ENCODE peak calls at places on chromosome 1, in seven cellular contexts. One of them, this sample, is unnamed.

GRCh38 chr1:65505547-65506325 is 85.3 kb downstream of the LEPR start:
- DNase-seq in stimulated activated effector memory CD8-positive, alpha-beta T cell treated with anti-CD3 and anti-CD28 coated beads, Interleukin-12 subunit alpha, Interleukin-12 subunit beta, amount 100 ng/mL, for 72 hours: no peak
- DNase-seq in Daoy: no peak
- DNase-seq in iris pigment epithelial cell: peak
- DNase-seq in H9: no peak
- DNase-seq in thoracic aorta: no peak
- DNase-seq in NCI-H345: no peak
- DNase-seq in this sample: no peak

GRCh38 chr1:165287329-165287728 is 69.2 kb downstream of the LMX1A start:
- DNase-seq in stimulated activated effector memory CD8-positive, alpha-beta T cell treated with anti-CD3 and anti-CD28 coated beads, Interleukin-12 subunit alpha, Interleukin-12 subunit beta, amount 100 ng/mL, for 72 hours: no peak
- DNase-seq in Daoy: no peak
- DNase-seq in iris pigment epithelial cell: no peak
- DNase-seq in H9: peak
- DNase-seq in thoracic aorta: no peak
- DNase-seq in NCI-H345: no peak
- DNase-seq in this sample: no peak

GRCh38 chr1:118618618-118619340 is 369.4 kb downstream of the TBX15 start:
- DNase-seq in stimulated activated effector memory CD8-positive, alpha-beta T cell treated with anti-CD3 and anti-CD28 coated beads, Interleukin-12 subunit alpha, Interleukin-12 subunit beta, amount 100 ng/mL, for 72 hours: no peak
- DNase-seq in Daoy: no peak
- DNase-seq in iris pigment epithelial cell: no peak
- DNase-seq in H9: no peak
- DNase-seq in thoracic aorta: no peak
- DNase-seq in NCI-H345: no peak
- DNase-seq in this sample: no peak

GRCh38 chr1:44484155-44484688 is 79.2 kb downstream of the RNF220 start:
- DNase-seq in stimulated activated effector memory CD8-positive, alpha-beta T cell treated with anti-CD3 and anti-CD28 coated beads, Interleukin-12 subunit alpha, Interleukin-12 subunit beta, amount 100 ng/mL, for 72 hours: no peak
- DNase-seq in Daoy: peak
- DNase-seq in iris pigment epithelial cell: peak
- DNase-seq in H9: peak
- DNase-seq in thoracic aorta: no peak
- DNase-seq in NCI-H345: no peak
- DNase-seq in this sample: no peak

GRCh38 chr1:194710671-194711070 is 1524.3 kb upstream of the B3GALT2 start:
- DNase-seq in stimulated activated effector memory CD8-positive, alpha-beta T cell treated with anti-CD3 and anti-CD28 coated beads, Interleukin-12 subunit alpha, Interleukin-12 subunit beta, amount 100 ng/mL, for 72 hours: no peak
- DNase-seq in Daoy: no peak
- DNase-seq in iris pigment epithelial cell: no peak
- DNase-seq in H9: no peak
- DNase-seq in thoracic aorta: no peak
- DNase-seq in NCI-H345: no peak
- DNase-seq in this sample: no peak

GRCh38 chr1:27585684-27586083 is 18.3 kb downstream of the AHDC1 start:
- DNase-seq in stimulated activated effector memory CD8-positive, alpha-beta T cell treated with anti-CD3 and anti-CD28 coated beads, Interleukin-12 subunit alpha, Interleukin-12 subunit beta, amount 100 ng/mL, for 72 hours: no peak
- DNase-seq in Daoy: no peak
- DNase-seq in iris pigment epithelial cell: no peak
- DNase-seq in H9: no peak
- DNase-seq in thoracic aorta: no peak
- DNase-seq in NCI-H345: no peak
- DNase-seq in this sample: no peak

GRCh38 chr1:59043796-59044195 is 253.1 kb upstream of the FGGY start:
- DNase-seq in stimulated activated effector memory CD8-positive, alpha-beta T cell treated with anti-CD3 and anti-CD28 coated beads, Interleukin-12 subunit alpha, Interleukin-12 subunit beta, amount 100 ng/mL, for 72 hours: no peak
- DNase-seq in Daoy: peak
- DNase-seq in iris pigment epithelial cell: peak
- DNase-seq in H9: no peak
- DNase-seq in thoracic aorta: no peak
- DNase-seq in NCI-H345: no peak
- DNase-seq in this sample: no peak

GRCh38 chr1:195475568-195475967 is 1132.7 kb downstream of the KCNT2 start:
- DNase-seq in stimulated activated effector memory CD8-positive, alpha-beta T cell treated with anti-CD3 and anti-CD28 coated beads, Interleukin-12 subunit alpha, Interleukin-12 subunit beta, amount 100 ng/mL, for 72 hours: no peak
- DNase-seq in Daoy: no peak
- DNase-seq in iris pigment epithelial cell: no peak
- DNase-seq in H9: no peak
- DNase-seq in thoracic aorta: no peak
- DNase-seq in NCI-H345: no peak
- DNase-seq in this sample: no peak

GRCh38 chr1:28602536-28603439 is 10.7 kb downstream of the RAB42 start:
- DNase-seq in stimulated activated effector memory CD8-positive, alpha-beta T cell treated with anti-CD3 and anti-CD28 coated beads, Interleukin-12 subunit alpha, Interleukin-12 subunit beta, amount 100 ng/mL, for 72 hours: no peak
- DNase-seq in Daoy: peak
- DNase-seq in iris pigment epithelial cell: peak
- DNase-seq in H9: no peak
- DNase-seq in thoracic aorta: no peak
- DNase-seq in NCI-H345: peak
- DNase-seq in this sample: peak

GRCh38 chr1:2098839-2099785 is 48.9 kb downstream of the PRKCZ start:
- DNase-seq in stimulated activated effector memory CD8-positive, alpha-beta T cell treated with anti-CD3 and anti-CD28 coated beads, Interleukin-12 subunit alpha, Interleukin-12 subunit beta, amount 100 ng/mL, for 72 hours: no peak
- DNase-seq in Daoy: no peak
- DNase-seq in iris pigment epithelial cell: no peak
- DNase-seq in H9: no peak
- DNase-seq in thoracic aorta: no peak
- DNase-seq in NCI-H345: no peak
- DNase-seq in this sample: no peak

GRCh38 chr1:109620396-109620817 is 770 bp downstream of the AMPD2 start:
- DNase-seq in stimulated activated effector memory CD8-positive, alpha-beta T cell treated with anti-CD3 and anti-CD28 coated beads, Interleukin-12 subunit alpha, Interleukin-12 subunit beta, amount 100 ng/mL, for 72 hours: no peak
- DNase-seq in Daoy: peak
- DNase-seq in iris pigment epithelial cell: peak
- DNase-seq in H9: peak
- DNase-seq in thoracic aorta: no peak
- DNase-seq in NCI-H345: peak
- DNase-seq in this sample: no peak